ENCODE peak calls at places on chromosome 18, in four cellular contexts. One of them, this sample, is unnamed.

GRCh38 chr18:48919547-48919946 is 31.2 kb downstream of the SMAD7 start:
- DNase-seq in tibial nerve: no peak
- DNase-seq in A549: no peak
- DNase-seq in esophagus squamous epithelium: no peak
- DNase-seq in this sample: no peak

GRCh38 chr18:63322246-63322645 is 2.7 kb upstream of the BCL2 start:
- DNase-seq in tibial nerve: no peak
- DNase-seq in A549: no peak
- DNase-seq in esophagus squamous epithelium: no peak
- DNase-seq in this sample: no peak

GRCh38 chr18:1227025-1227424 is 322.4 kb downstream of the ADCYAP1 start:
- DNase-seq in tibial nerve: no peak
- DNase-seq in A549: no peak
- DNase-seq in esophagus squamous epithelium: no peak
- DNase-seq in this sample: no peak

GRCh38 chr18:56240405-56240804 is 398.0 kb downstream of the TXNL1 start:
- DNase-seq in tibial nerve: no peak
- DNase-seq in A549: no peak
- DNase-seq in esophagus squamous epithelium: no peak
- DNase-seq in this sample: peak; percentile 92

GRCh38 chr18:41320090-41320489 is 634.9 kb upstream of the PIK3C3 start:
- DNase-seq in tibial nerve: no peak
- DNase-seq in A549: no peak
- DNase-seq in esophagus squamous epithelium: no peak
- DNase-seq in this sample: no peak

GRCh38 chr18:79798346-79798998 is 734 bp downstream of the KCNG2 start:
- DNase-seq in tibial nerve: no peak
- DNase-seq in A549: no peak
- DNase-seq in esophagus squamous epithelium: no peak
- DNase-seq in this sample: no peak

GRCh38 chr18:79542876-79543750 is 136.5 kb upstream of the CTDP1 start:
- DNase-seq in tibial nerve: no peak
- DNase-seq in A549: no peak
- DNase-seq in esophagus squamous epithelium: no peak
- DNase-seq in this sample: no peak

GRCh38 chr18:32530947-32531651 is 60.4 kb upstream of the GAREM1 start:
- DNase-seq in tibial nerve: no peak
- DNase-seq in A549: no peak
- DNase-seq in esophagus squamous epithelium: no peak
- DNase-seq in this sample: no peak

GRCh38 chr18:48409591-48410094 is 460 bp upstream of the ZBTB7C start:
- DNase-seq in tibial nerve: no peak
- DNase-seq in A549: no peak
- DNase-seq in esophagus squamous epithelium: no peak
- DNase-seq in this sample: no peak

GRCh38 chr18:23284629-23285028 is 149.3 kb downstream of the CABLES1 start:
- DNase-seq in tibial nerve: no peak
- DNase-seq in A549: no peak
- DNase-seq in esophagus squamous epithelium: no peak
- DNase-seq in this sample: no peak

GRCh38 chr18:11849845-11850747 is 1.1 kb upstream of the CHMP1B start:
- DNase-seq in tibial nerve: peak; percentile 67
- DNase-seq in A549: peak; percentile 36
- DNase-seq in esophagus squamous epithelium: no peak
- DNase-seq in this sample: peak; percentile 83

GRCh38 chr18:48815182-48815520 is 135.6 kb downstream of the SMAD7 start:
- DNase-seq in tibial nerve: no peak
- DNase-seq in A549: no peak
- DNase-seq in esophagus squamous epithelium: no peak
- DNase-seq in this sample: no peak

GRCh38 chr18:27954226-27954625 is 222.7 kb downstream of the CDH2 start:
- DNase-seq in tibial nerve: no peak
- DNase-seq in A549: no peak
- DNase-seq in esophagus squamous epithelium: no peak
- DNase-seq in this sample: peak; percentile 41

GRCh38 chr18:62812242-62812641 is 96.9 kb downstream of the PHLPP1 start:
- DNase-seq in tibial nerve: no peak
- DNase-seq in A549: peak; percentile 31
- DNase-seq in esophagus squamous epithelium: no peak
- DNase-seq in this sample: no peak

GRCh38 chr18:68494802-68495560 is 219.9 kb downstream of the TMX3 start:
- DNase-seq in tibial nerve: no peak
- DNase-seq in A549: no peak
- DNase-seq in esophagus squamous epithelium: no peak
- DNase-seq in this sample: peak; percentile 92

GRCh38 chr18:6729247-6730091 is at the start of gene ARHGAP28:
- DNase-seq in tibial nerve: peak; percentile 41
- DNase-seq in A549: peak; percentile 5
- DNase-seq in esophagus squamous epithelium: peak; percentile 3
- DNase-seq in this sample: peak; percentile 86

GRCh38 chr18:6728809-6729246 is 688 bp upstream of the ARHGAP28 start:
- DNase-seq in tibial nerve: no peak
- DNase-seq in A549: no peak
- DNase-seq in esophagus squamous epithelium: no peak
- DNase-seq in this sample: no peak

GRCh38 chr18:6731197-6731596 is 1.7 kb downstream of the ARHGAP28 start:
- DNase-seq in tibial nerve: no peak
- DNase-seq in A549: no peak
- DNase-seq in esophagus squamous epithelium: no peak
- DNase-seq in this sample: peak; percentile 89

GRCh38 chr18:6734746-6735430 is 5.4 kb downstream of the ARHGAP28 start:
- DNase-seq in tibial nerve: no peak
- DNase-seq in A549: no peak
- DNase-seq in esophagus squamous epithelium: no peak
- DNase-seq in this sample: no peak

GRCh38 chr18:6732952-6733351 is 3.4 kb downstream of the ARHGAP28 start:
- DNase-seq in tibial nerve: no peak
- DNase-seq in A549: no peak
- DNase-seq in esophagus squamous epithelium: no peak
- DNase-seq in this sample: no peak
- TF ChIP-seq CTCF in tibial nerve: no peak
- TF ChIP-seq CTCF in A549: no peak
- TF ChIP-seq CTCF in esophagus squamous epithelium: no peak
- TF ChIP-seq CTCF in this sample: no peak

GRCh38 chr18:31427010-31427409 is 20.5 kb upstream of the DSG3 start:
- DNase-seq in tibial nerve: no peak
- DNase-seq in A549: no peak
- DNase-seq in esophagus squamous epithelium: no peak
- DNase-seq in this sample: no peak
- H3K27ac ChIP-seq in tibial nerve: no peak overlapping the region
- H3K27ac ChIP-seq in A549: no peak overlapping the region
- H3K27ac ChIP-seq in esophagus squamous epithelium: peak overlapping the region; percentile 78
- H3K27ac ChIP-seq in this sample: no peak overlapping the region

GRCh38 chr18:13500227-13500865 is 226.0 kb downstream of the FAM210A start:
- DNase-seq in tibial nerve: no peak
- DNase-seq in A549: no peak
- DNase-seq in esophagus squamous epithelium: no peak
- DNase-seq in this sample: no peak
- H3K4me3 ChIP-seq in tibial nerve: no peak overlapping the region
- H3K4me3 ChIP-seq in A549: no peak overlapping the region
- H3K4me3 ChIP-seq in esophagus squamous epithelium: no peak overlapping the region
- H3K4me3 ChIP-seq in this sample: no peak overlapping the region

GRCh38 chr18:46680784-46681695 is 24.0 kb upstream of the LOXHD1 start:
- DNase-seq in tibial nerve: no peak
- DNase-seq in A549: no peak
- DNase-seq in esophagus squamous epithelium: no peak
- DNase-seq in this sample: no peak
- TF ChIP-seq CTCF in tibial nerve: no peak
- TF ChIP-seq CTCF in A549: no peak
- TF ChIP-seq CTCF in esophagus squamous epithelium: no peak
- TF ChIP-seq CTCF in this sample: no peak

GRCh38 chr18:9055626-9056025 is 46.9 kb upstream of the NDUFV2 start:
- DNase-seq in tibial nerve: no peak
- DNase-seq in A549: no peak
- DNase-seq in esophagus squamous epithelium: no peak
- DNase-seq in this sample: no peak
- H3K27ac ChIP-seq in tibial nerve: no peak overlapping the region
- H3K27ac ChIP-seq in A549: no peak overlapping the region
- H3K27ac ChIP-seq in esophagus squamous epithelium: no peak overlapping the region
- H3K27ac ChIP-seq in this sample: no peak overlapping the region

GRCh38 chr18:47247833-47248609 is 3.4 kb downstream of the SKOR2 start:
- DNase-seq in tibial nerve: no peak
- DNase-seq in A549: no peak
- DNase-seq in esophagus squamous epithelium: no peak
- DNase-seq in this sample: no peak
- H3K4me3 ChIP-seq in tibial nerve: no peak overlapping the region
- H3K4me3 ChIP-seq in A549: no peak overlapping the region
- H3K4me3 ChIP-seq in esophagus squamous epithelium: no peak overlapping the region
- H3K4me3 ChIP-seq in this sample: no peak overlapping the region

DNA sequence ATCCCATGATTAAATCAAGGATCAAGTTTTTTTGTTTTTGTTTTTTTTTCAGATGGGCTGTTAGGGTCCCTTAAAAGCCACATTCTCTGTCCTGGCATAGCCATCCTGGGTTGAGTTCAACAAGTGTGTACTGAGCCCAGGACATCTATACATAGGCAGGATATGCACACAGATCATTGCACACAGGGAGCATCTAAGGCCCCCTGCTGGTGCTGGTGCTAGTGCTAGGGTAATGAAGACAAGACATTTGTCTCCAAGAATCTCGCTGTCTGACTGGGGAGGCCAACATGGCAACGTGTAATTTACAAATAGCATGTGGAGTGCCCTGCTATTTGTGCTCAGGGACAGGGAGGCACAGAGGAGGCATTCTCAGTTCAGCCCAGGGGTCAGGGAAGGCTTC is 124.5 kb downstream of the VAPA start:
- DNase-seq in tibial nerve: no peak
- DNase-seq in A549: no peak
- DNase-seq in esophagus squamous epithelium: no peak
- DNase-seq in this sample: no peak
- TF ChIP-seq CTCF in tibial nerve: no peak
- TF ChIP-seq CTCF in A549: no peak
- TF ChIP-seq CTCF in esophagus squamous epithelium: no peak
- TF ChIP-seq CTCF in this sample: no peak

DNA sequence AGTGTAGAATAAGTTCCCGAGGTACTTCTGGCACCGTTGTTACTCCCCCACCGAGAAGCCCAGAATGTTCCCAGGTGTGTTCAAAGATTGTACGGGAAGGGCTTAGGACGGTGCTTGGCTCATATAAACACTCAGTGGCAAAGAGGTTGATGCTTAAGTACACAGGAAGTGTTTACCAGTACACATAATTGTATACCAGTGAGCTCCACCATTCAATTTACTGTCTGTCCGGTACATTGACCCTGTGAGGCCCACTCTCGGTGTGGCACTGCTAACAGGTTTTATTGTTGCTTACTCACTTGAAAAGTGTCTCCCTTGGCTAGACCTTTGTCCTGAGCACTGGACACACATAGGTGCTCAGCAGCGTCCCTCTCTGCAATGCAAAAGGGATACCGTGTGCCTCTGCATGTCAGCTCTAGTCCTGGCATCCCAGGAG is 191.0 kb downstream of the NEDD4L start:
- DNase-seq in tibial nerve: no peak
- DNase-seq in A549: no peak
- DNase-seq in esophagus squamous epithelium: no peak
- DNase-seq in this sample: no peak
- H3K27ac ChIP-seq in tibial nerve: no peak overlapping the region
- H3K27ac ChIP-seq in A549: peak overlapping the region; percentile 57
- H3K27ac ChIP-seq in esophagus squamous epithelium: no peak overlapping the region
- H3K27ac ChIP-seq in this sample: no peak overlapping the region

This sample was measured in AG04450.